ENCODE peak calls at places on chromosome 3, in six cellular contexts. P is RPMI8226, W is GM20000, J is GF-D8, V is CD14-positive monocyte, I is NCI-H774. U is an unnamed sample.

GRCh38 chr3:112987710-112988334 is 3.0 kb upstream of the GTPBP8 start:
- DNase-seq in P (no peak), W (no peak), J (no peak), V (no peak), I (no peak), U (no peak)

GRCh38 chr3:193716155-193716554 is 123.1 kb downstream of the OPA1 start:
- DNase-seq in P (no peak), W (no peak), J (peak), V (no peak), I (no peak), U (no peak)

GRCh38 chr3:111473550-111473949 is 68.4 kb upstream of the CD96 start:
- DNase-seq in P (no peak), W (no peak), J (no peak), V (no peak), I (no peak), U (no peak)

GRCh38 chr3:196327405-196327804 is 9.4 kb upstream of the DYNLT2B start:
- DNase-seq in P (no peak), W (no peak), J (no peak), V (no peak), I (no peak), U (no peak)

GRCh38 chr3:150956376-150956775 is 16.2 kb downstream of the CLRN1 start:
- DNase-seq in P (no peak), W (no peak), J (no peak), V (no peak), I (no peak), U (no peak)

GRCh38 chr3:99678023-99678422 is 39.6 kb downstream of the COL8A1 start:
- DNase-seq in P (no peak), W (no peak), J (no peak), V (no peak), I (no peak), U (no peak)

GRCh38 chr3:46282696-46283095 is 40.4 kb downstream of the CCR3 start:
- DNase-seq in P (peak), W (no peak), J (no peak), V (no peak), I (no peak), U (no peak)

GRCh38 chr3:122572940-122573412 is 4.5 kb upstream of the PARP15 start:
- DNase-seq in P (peak), W (peak), J (no peak), V (peak), I (no peak), U (peak)

GRCh38 chr3:4721511-4721911 is 228.4 kb downstream of the ITPR1 start:
- DNase-seq in P (no peak), W (no peak), J (no peak), V (no peak), I (no peak), U (no peak)

GRCh38 chr3:146241523-146242240 is 9.2 kb downstream of the PLSCR4 start:
- DNase-seq in P (no peak), W (no peak), J (no peak), V (no peak), I (no peak), U (peak)

GRCh38 chr3:39108309-39108708 is 829 bp downstream of the TTC21A start:
- DNase-seq in P (peak), W (peak), J (peak), V (no peak), I (no peak), U (no peak)

GRCh38 chr3:36677331-36678007 is 86.9 kb downstream of the DCLK3 start:
- DNase-seq in P (no peak), W (no peak), J (no peak), V (no peak), I (no peak), U (no peak)

GRCh38 chr3:113832477-113833164 is 6.0 kb upstream of the GRAMD1C start:
- DNase-seq in P (no peak), W (no peak), J (no peak), V (no peak), I (no peak), U (no peak)

GRCh38 chr3:160665784-160666526 is 11.0 kb upstream of the ARL14 start:
- DNase-seq in P (no peak), W (peak), J (no peak), V (no peak), I (no peak), U (no peak)

U was measured in ovary.